ENCODE peak calls at places on chromosomes 11 and 22, in ten cellular contexts. F, B, S, X, J, G, N, V, M and P are unnamed samples.

GRCh38 chr11:3641701-3642070 is at the start of gene ART5:
- DNase-seq in F (no peak), B (no peak), S (no peak), X (no peak), J (no peak), G (no peak), N (no peak), V (no peak), M (no peak), P (no peak)

GRCh38 chr22:24155597-24156145 is 25.6 kb upstream of the SUSD2 start:
- DNase-seq in F (peak; percentile 86), B (peak; percentile 36), S (peak; percentile 52), X (peak; percentile 53), J (peak; percentile 87), G (peak; percentile 27), N (peak; percentile 62), V (peak; percentile 86), M (no peak), P (peak; percentile 88)

GRCh38 chr11:6843670-6844069 is 1.8 kb upstream of the OR10A5 start:
- DNase-seq in F (no peak), B (no peak), S (no peak), X (no peak), J (no peak), G (no peak), N (no peak), V (no peak), M (no peak), P (no peak)

GRCh38 chr11:95918056-95918455 is 5.9 kb downstream of the MTMR2 start:
- DNase-seq in F (no peak), B (no peak), S (no peak), X (no peak), J (no peak), G (no peak), N (no peak), V (no peak), M (no peak), P (no peak)

GRCh38 chr11:110000045-110000502 is 93.1 kb upstream of the ZC3H12C start:
- DNase-seq in F (no peak), B (no peak), S (peak; percentile 75), X (peak; percentile 88), J (no peak), G (no peak), N (peak; percentile 96), V (peak; percentile 88), M (no peak), P (peak; percentile 72)

GRCh38 chr22:27247691-27248434 is 553.7 kb downstream of the MN1 start:
- DNase-seq in F (no peak), B (no peak), S (no peak), X (no peak), J (peak; percentile 27), G (no peak), N (peak; percentile 93), V (no peak), M (no peak), P (no peak)

GRCh38 chr11:70331901-70332300 is 61.4 kb downstream of the PPFIA1 start:
- DNase-seq in F (no peak), B (no peak), S (no peak), X (no peak), J (no peak), G (no peak), N (no peak), V (no peak), M (no peak), P (no peak)

GRCh38 chr11:106961518-106961917 is 56.8 kb downstream of the GUCY1A2 start:
- DNase-seq in F (no peak), B (no peak), S (no peak), X (peak; percentile 73), J (no peak), G (no peak), N (peak; percentile 90), V (peak; percentile 90), M (no peak), P (no peak)

GRCh38 chr22:43173566-43173965 is 13.4 kb downstream of the TTLL12 start:
- DNase-seq in F (no peak), B (no peak), S (no peak), X (no peak), J (no peak), G (no peak), N (no peak), V (no peak), M (no peak), P (no peak)

GRCh38 chr11:17012712-17013547 is 1.3 kb downstream of the PLEKHA7 start:
- DNase-seq in F (peak; percentile 76), B (no peak), S (peak; percentile 68), X (peak; percentile 96), J (peak; percentile 34), G (no peak), N (peak; percentile 31), V (no peak), M (no peak), P (peak; percentile 42)

GRCh38 chr11:43992834-43993637 is 50.6 kb downstream of the C11orf96 start:
- DNase-seq in F (no peak), B (no peak), S (peak; percentile 76), X (no peak), J (no peak), G (no peak), N (peak; percentile 52), V (no peak), M (no peak), P (no peak)

GRCh38 chr22:33579448-33580093 is 340.7 kb downstream of the LARGE1 start:
- DNase-seq in F (peak; percentile 75), B (peak; percentile 32), S (peak; percentile 68), X (peak; percentile 72), J (peak; percentile 29), G (no peak), N (peak; percentile 57), V (peak; percentile 29), M (peak; percentile 7), P (peak; percentile 65)

GRCh38 chr11:25981998-25982397 is 349.9 kb upstream of the ANO3 start:
- DNase-seq in F (no peak), B (no peak), S (peak; percentile 80), X (peak; percentile 58), J (no peak), G (no peak), N (peak; percentile 89), V (peak; percentile 29), M (no peak), P (peak; percentile 46)

GRCh38 chr11:119207300-119207570 is 1.1 kb downstream of the CBL start:
- DNase-seq in F (no peak), B (no peak), S (no peak), X (peak; percentile 9), J (no peak), G (no peak), N (peak; percentile 42), V (peak; percentile 21), M (no peak), P (no peak)

GRCh38 chr11:102416974-102417373 is 35.6 kb downstream of the TMEM123 start:
- DNase-seq in F (no peak), B (no peak), S (no peak), X (no peak), J (no peak), G (no peak), N (no peak), V (no peak), M (no peak), P (no peak)

GRCh38 chr22:19351604-19352003 is 60.1 kb upstream of the CLTCL1 start:
- DNase-seq in F (no peak), B (no peak), S (no peak), X (no peak), J (no peak), G (no peak), N (no peak), V (no peak), M (no peak), P (no peak)

GRCh38 chr11:132821027-132821426 is 711.3 kb downstream of the OPCML start:
- DNase-seq in F (no peak), B (no peak), S (no peak), X (no peak), J (no peak), G (no peak), N (no peak), V (peak; percentile 78), M (no peak), P (no peak)

GRCh38 chr22:49023161-49023878 is 804.4 kb downstream of the BRD1 start:
- DNase-seq in F (peak; percentile 42), B (no peak), S (no peak), X (no peak), J (no peak), G (no peak), N (no peak), V (no peak), M (no peak), P (no peak)

GRCh38 chr11:113531575-113532451 is 56.6 kb upstream of the DRD2 start:
- DNase-seq in F (no peak), B (no peak), S (no peak), X (no peak), J (no peak), G (no peak), N (no peak), V (no peak), M (no peak), P (no peak)

GRCh38 chr11:57644748-57645715 is 4.7 kb downstream of the YPEL4 start:
- DNase-seq in F (peak; percentile 90), B (peak; percentile 79), S (peak; percentile 70), X (peak; percentile 69), J (peak; percentile 78), G (peak; percentile 66), N (peak; percentile 74), V (peak; percentile 57), M (peak; percentile 74), P (peak; percentile 81)

GRCh38 chr11:4565371-4565770 is 16.2 kb upstream of the OR52I2 start:
- DNase-seq in F (no peak), B (no peak), S (no peak), X (no peak), J (no peak), G (no peak), N (no peak), V (no peak), M (no peak), P (no peak)

GRCh38 chr11:62601114-62601363 is 626 bp downstream of the MTA2 start:
- DNase-seq in F (no peak), B (no peak), S (peak; percentile 70), X (peak; percentile 43), J (peak; percentile 64), G (peak; percentile 36), N (no peak), V (no peak), M (no peak), P (peak; percentile 43)

GRCh38 chr11:92554662-92555061 is 330.0 kb downstream of the FAT3 start:
- DNase-seq in F (no peak), B (no peak), S (no peak), X (no peak), J (no peak), G (no peak), N (no peak), V (no peak), M (no peak), P (no peak)

GRCh38 chr11:98107736-98108135 is 913.0 kb upstream of the CNTN5 start:
- DNase-seq in F (no peak), B (no peak), S (peak; percentile 83), X (no peak), J (no peak), G (no peak), N (no peak), V (no peak), M (no peak), P (no peak)

GRCh38 chr11:60363542-60364525 is 14.5 kb upstream of the MS4A7 start:
- DNase-seq in F (peak; percentile 71), B (peak; percentile 31), S (peak; percentile 90), X (peak; percentile 60), J (no peak), G (peak; percentile 21), N (peak; percentile 57), V (peak; percentile 55), M (peak; percentile 14), P (peak; percentile 46)

GRCh38 chr22:26777402-26777801 is 120.0 kb downstream of the MIAT start:
- DNase-seq in F (no peak), B (no peak), S (no peak), X (peak; percentile 12), J (no peak), G (no peak), N (peak; percentile 60), V (peak; percentile 74), M (no peak), P (peak; percentile 46)

GRCh38 chr11:102497061-102497460 is 33.5 kb downstream of the MMP7 start:
- DNase-seq in F (no peak), B (no peak), S (no peak), X (peak; percentile 42), J (no peak), G (no peak), N (peak; percentile 68), V (peak; percentile 10), M (no peak), P (peak; percentile 26)

GRCh38 chr11:6610591-6610990 is 1.4 kb downstream of the TAF10 start:
- DNase-seq in F (no peak), B (no peak), S (no peak), X (no peak), J (no peak), G (no peak), N (no peak), V (no peak), M (no peak), P (no peak)